ENCODE peak calls at places on chromosomes 7 and 10, in five cellular contexts. One of them, this sample, is unnamed.

GRCh38 chr7:1569833-1570632 is at the start of gene PSMG3:
- DNase-seq in H9: peak; percentile 75
- DNase-seq in H1: peak; percentile 75
- DNase-seq in IMR-90: peak; percentile 89
- DNase-seq in neuronal stem cell: peak; percentile 58
- DNase-seq in this sample: peak; percentile 85

GRCh38 chr7:18526368-18526878 is 30.9 kb downstream of the HDAC9 start:
- DNase-seq in H1: no peak
- DNase-seq in IMR-90: no peak
- DNase-seq in H9: no peak
- DNase-seq in neuronal stem cell: no peak
- DNase-seq in this sample: no peak

GRCh38 chr7:29924006-29924405 is 65.6 kb downstream of the SCRN1 start:
- DNase-seq in IMR-90: no peak
- DNase-seq in neuronal stem cell: no peak
- DNase-seq in H1: no peak
- DNase-seq in H9: no peak
- DNase-seq in this sample: no peak

GRCh38 chr10:7710446-7710845 is 7.3 kb downstream of the ITIH2 start:
- DNase-seq in H1: no peak
- DNase-seq in neuronal stem cell: no peak
- DNase-seq in H9: no peak
- DNase-seq in IMR-90: no peak
- DNase-seq in this sample: no peak

GRCh38 chr7:140364819-140365218 is 33.5 kb downstream of the SLC37A3 start:
- DNase-seq in neuronal stem cell: no peak
- DNase-seq in IMR-90: no peak
- DNase-seq in H1: no peak
- DNase-seq in H9: no peak
- DNase-seq in this sample: no peak

GRCh38 chr7:24827027-24827426 is 69.8 kb upstream of the GSDME start:
- DNase-seq in H1: no peak
- DNase-seq in H9: no peak
- DNase-seq in neuronal stem cell: no peak
- DNase-seq in IMR-90: no peak
- DNase-seq in this sample: no peak

GRCh38 chr7:41880107-41880506 is 177.2 kb upstream of the INHBA start:
- DNase-seq in H1: no peak
- DNase-seq in H9: no peak
- DNase-seq in neuronal stem cell: no peak
- DNase-seq in IMR-90: peak; percentile 92
- DNase-seq in this sample: peak; percentile 70

GRCh38 chr7:20508109-20508508 is 107.4 kb upstream of the ABCB5 start:
- DNase-seq in H9: no peak
- DNase-seq in neuronal stem cell: no peak
- DNase-seq in H1: no peak
- DNase-seq in IMR-90: no peak
- DNase-seq in this sample: no peak

GRCh38 chr10:1526427-1527055 is 210.8 kb downstream of the ADARB2 start:
- DNase-seq in neuronal stem cell: no peak
- DNase-seq in IMR-90: no peak
- DNase-seq in H1: no peak
- DNase-seq in H9: no peak
- DNase-seq in this sample: no peak

DNA sequence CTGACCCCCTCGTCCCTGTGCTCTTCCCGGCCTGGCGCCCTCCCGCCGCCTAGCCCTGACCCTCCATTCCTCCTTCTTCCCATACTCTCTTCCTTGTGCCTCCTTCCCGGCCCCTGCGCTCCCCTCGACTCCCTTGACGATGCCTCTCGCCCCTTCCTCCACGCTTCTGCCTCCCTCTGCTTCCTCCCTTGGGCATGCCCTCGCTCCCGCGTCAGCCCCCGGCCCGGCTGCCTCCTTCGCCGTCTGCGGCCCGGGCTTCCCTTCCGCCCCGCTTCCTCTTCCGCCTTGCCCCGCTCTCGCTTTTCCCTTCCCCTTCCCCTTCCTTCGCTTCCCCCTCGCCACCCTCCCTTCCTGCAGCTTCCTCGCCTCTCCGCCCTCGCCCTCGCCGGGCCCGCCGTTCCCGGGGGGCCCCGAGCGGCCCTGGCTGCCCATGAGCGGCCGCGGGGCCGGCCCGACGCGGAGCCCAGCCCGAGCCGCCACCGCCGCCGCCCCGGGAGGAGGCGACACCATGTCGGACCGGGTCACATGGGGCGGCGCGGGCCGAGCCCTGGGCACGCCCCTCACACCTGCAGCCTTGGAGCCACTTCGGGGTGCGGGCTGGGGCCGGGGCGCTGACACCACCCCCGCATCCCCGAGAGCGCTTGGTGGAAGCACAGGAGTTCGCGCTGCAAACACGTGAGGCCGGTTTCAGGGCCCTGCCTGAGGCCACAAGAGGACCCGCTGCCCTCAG is at the start of gene FBXW4:
- DNase-seq in IMR-90: peak; percentile 18
- DNase-seq in H9: peak; percentile 61
- DNase-seq in H1: peak; percentile 84
- DNase-seq in neuronal stem cell: peak; percentile 32
- DNase-seq in this sample: peak; percentile 45
- H3K23ac ChIP-seq in IMR-90: peak within 1 kb of the TSS; percentile 99
- H3K23ac ChIP-seq in H9: no peak within 1 kb of the TSS
- H3K23ac ChIP-seq in H1: no peak within 1 kb of the TSS
- H3K23ac ChIP-seq in neuronal stem cell: peak within 1 kb of the TSS; percentile 78
- H3K23ac ChIP-seq in this sample: no peak within 1 kb of the TSS

GRCh38 chr7:156642306-156643045 is 1.9 kb downstream of the RNF32 start:
- DNase-seq in H9: no peak
- DNase-seq in IMR-90: no peak
- DNase-seq in neuronal stem cell: no peak
- DNase-seq in H1: no peak
- DNase-seq in this sample: no peak

GRCh38 chr7:156640257-156640948 is at the start of gene RNF32:
- DNase-seq in H1: peak; percentile 99
- DNase-seq in neuronal stem cell: peak; percentile 93
- DNase-seq in IMR-90: peak; percentile 86
- DNase-seq in H9: peak; percentile 97
- DNase-seq in this sample: peak; percentile 86

GRCh38 chr7:156638443-156639077 is 2.0 kb upstream of the RNF32 start:
- DNase-seq in neuronal stem cell: no peak
- DNase-seq in H9: no peak
- DNase-seq in IMR-90: no peak
- DNase-seq in H1: no peak
- DNase-seq in this sample: no peak

GRCh38 chr7:156640949-156641485 is 443 bp downstream of the RNF32 start:
- DNase-seq in H9: no peak
- DNase-seq in IMR-90: peak; percentile 57
- DNase-seq in neuronal stem cell: no peak
- DNase-seq in H1: no peak
- DNase-seq in this sample: no peak

DNA sequence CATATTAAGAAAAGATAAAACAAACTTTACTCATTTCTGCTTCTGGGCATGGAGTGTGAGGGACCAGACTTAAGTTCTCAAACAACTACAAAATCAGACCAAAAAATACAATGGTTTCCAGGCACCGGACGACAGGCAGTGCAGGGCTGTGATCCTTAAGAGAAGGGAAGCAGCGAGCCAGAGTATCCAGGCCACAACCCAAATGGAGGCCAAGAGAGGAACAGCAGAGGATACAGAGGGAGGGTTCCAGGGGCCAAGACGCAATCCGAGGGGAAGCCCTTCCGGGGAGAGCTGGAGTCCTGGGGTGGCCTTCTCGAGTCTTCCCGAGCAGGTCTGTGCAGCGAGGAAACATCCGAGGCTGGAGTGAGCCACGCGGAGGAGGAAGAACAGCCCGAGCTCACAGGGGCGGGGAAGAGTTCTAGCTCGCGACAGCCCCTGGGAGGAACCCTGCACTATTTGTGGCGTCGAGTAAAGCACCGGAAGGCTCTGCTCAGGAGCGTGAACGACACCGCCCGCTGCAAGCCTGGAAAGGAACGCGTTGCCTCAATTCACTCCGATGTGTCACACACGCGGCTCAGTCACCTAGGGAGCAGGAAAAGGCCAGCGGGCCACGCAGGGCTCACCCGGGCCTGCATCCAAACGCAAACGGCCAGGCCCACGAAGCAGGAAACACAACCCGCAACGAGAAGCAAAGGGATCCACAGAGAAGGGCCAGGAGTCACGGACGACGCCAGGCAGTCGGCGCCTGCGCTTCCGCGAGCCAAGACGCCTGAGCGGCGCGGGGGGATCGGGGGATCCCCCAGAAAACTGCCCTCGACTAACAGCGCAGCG is 933 bp upstream of the RNF32 start:
- DNase-seq in H9: peak; percentile 45
- DNase-seq in H1: no peak
- DNase-seq in IMR-90: no peak
- DNase-seq in neuronal stem cell: no peak
- DNase-seq in this sample: no peak
- H3K14ac ChIP-seq in H9: peak overlapping the region; percentile 72
- H3K14ac ChIP-seq in H1: no peak overlapping the region
- H3K14ac ChIP-seq in IMR-90: peak overlapping the region; percentile 82
- H3K14ac ChIP-seq in neuronal stem cell: peak overlapping the region; percentile 39
- H3K14ac ChIP-seq in this sample: peak overlapping the region; percentile 6

DNA sequence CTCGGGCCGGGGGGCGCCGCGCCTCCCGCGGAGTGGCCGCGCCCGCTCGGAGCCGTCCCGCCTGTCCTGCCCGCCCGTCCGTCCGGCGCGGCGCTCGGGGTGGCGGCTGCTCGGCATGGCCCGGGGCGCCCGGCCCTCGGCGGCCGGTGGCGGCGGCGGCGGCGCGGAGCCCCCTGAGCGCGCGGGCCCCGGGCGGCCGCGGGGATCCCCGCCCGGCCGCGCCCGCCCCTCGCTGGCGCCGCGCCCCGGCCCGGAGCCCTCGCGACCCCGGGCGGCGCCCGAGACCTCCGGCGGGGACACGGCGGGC is 373 bp downstream of the SDK1 start:
- DNase-seq in H9: no peak
- DNase-seq in H1: no peak
- DNase-seq in neuronal stem cell: no peak
- DNase-seq in IMR-90: no peak
- DNase-seq in this sample: no peak
- H4K91ac ChIP-seq in H9: no peak overlapping the region
- H4K91ac ChIP-seq in H1: no peak overlapping the region
- H4K91ac ChIP-seq in neuronal stem cell: no peak overlapping the region
- H4K91ac ChIP-seq in IMR-90: no peak overlapping the region
- H4K91ac ChIP-seq in this sample: no peak overlapping the region

DNA sequence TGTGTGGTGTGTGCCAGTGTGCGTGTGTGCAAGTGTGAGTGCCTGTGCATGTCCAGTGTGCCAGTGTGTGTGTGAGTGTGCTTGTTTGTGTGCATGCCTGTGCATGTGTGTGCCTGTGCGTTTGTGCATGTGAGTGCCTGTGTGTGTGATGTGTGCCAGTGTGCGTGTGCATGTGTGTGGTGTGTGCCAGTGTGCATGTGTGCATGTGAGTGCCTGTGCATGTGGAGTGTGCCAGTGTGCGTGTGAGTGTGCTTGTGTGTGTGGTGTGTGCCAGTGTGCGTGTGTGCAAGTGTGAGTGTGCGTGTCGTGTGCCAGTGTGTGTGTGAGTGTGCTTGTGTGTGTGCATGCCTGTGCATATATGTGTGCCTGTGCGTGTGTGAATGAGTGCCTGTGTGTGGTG is 33.8 kb downstream of the ADGRA1 start:
- DNase-seq in neuronal stem cell: no peak
- DNase-seq in H1: no peak
- DNase-seq in IMR-90: no peak
- DNase-seq in H9: no peak
- DNase-seq in this sample: no peak
- H3K23ac ChIP-seq in neuronal stem cell: peak overlapping the region; percentile 94
- H3K23ac ChIP-seq in H1: peak overlapping the region; percentile 41
- H3K23ac ChIP-seq in IMR-90: no peak overlapping the region
- H3K23ac ChIP-seq in H9: peak overlapping the region; percentile 4
- H3K23ac ChIP-seq in this sample: no peak overlapping the region

GRCh38 chr7:22255834-22256233 is 101.1 kb downstream of the RAPGEF5 start:
- DNase-seq in IMR-90: no peak
- DNase-seq in H1: no peak
- DNase-seq in H9: no peak
- DNase-seq in neuronal stem cell: no peak
- DNase-seq in this sample: no peak
- H3K14ac ChIP-seq in IMR-90: no peak overlapping the region
- H3K14ac ChIP-seq in H1: no peak overlapping the region
- H3K14ac ChIP-seq in H9: no peak overlapping the region
- H3K14ac ChIP-seq in neuronal stem cell: no peak overlapping the region
- H3K14ac ChIP-seq in this sample: no peak overlapping the region

GRCh38 chr7:102318482-102318971 is 31.9 kb downstream of the SH2B2 start:
- DNase-seq in H1: no peak
- DNase-seq in neuronal stem cell: no peak
- DNase-seq in IMR-90: peak; percentile 46
- DNase-seq in H9: no peak
- DNase-seq in this sample: no peak
- H4K91ac ChIP-seq in H1: no peak overlapping the region
- H4K91ac ChIP-seq in neuronal stem cell: no peak overlapping the region
- H4K91ac ChIP-seq in IMR-90: no peak overlapping the region
- H4K91ac ChIP-seq in H9: no peak overlapping the region
- H4K91ac ChIP-seq in this sample: no peak overlapping the region

DNA sequence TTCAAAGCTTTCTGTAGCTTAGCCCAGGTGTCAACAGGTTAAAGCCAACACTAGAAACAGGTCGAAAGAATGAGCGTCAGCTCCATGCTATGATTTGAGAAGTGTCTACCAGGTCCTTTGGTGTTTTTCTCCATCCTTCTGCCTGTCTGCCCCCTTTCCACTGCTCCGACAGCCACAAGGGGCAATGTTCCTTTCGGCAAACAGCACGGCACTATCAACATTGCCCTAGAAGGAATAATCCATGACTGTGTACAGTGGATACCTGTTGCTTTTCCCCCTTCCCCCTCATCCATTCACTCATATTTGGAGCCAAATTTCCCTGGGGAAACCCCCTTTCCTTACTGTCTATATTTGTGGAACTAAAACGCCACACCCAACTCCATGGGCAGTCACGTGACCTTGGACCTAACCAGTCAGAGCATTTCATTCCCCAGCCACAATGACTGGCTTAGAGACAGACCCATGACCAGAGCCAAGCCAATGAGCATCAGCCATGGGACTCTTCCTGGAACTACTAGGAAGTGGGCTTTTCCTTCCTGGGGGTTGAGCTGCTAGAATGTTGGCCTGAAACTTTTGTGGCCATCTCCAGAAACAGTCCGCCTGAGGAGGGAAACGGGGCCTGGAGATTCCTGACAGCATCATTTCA is 51.5 kb downstream of the AFAP1L2 start:
- DNase-seq in H9: no peak
- DNase-seq in neuronal stem cell: no peak
- DNase-seq in IMR-90: no peak
- DNase-seq in H1: no peak
- DNase-seq in this sample: no peak
- H3K23ac ChIP-seq in H9: no peak overlapping the region
- H3K23ac ChIP-seq in neuronal stem cell: no peak overlapping the region
- H3K23ac ChIP-seq in IMR-90: no peak overlapping the region
- H3K23ac ChIP-seq in H1: no peak overlapping the region
- H3K23ac ChIP-seq in this sample: no peak overlapping the region

DNA sequence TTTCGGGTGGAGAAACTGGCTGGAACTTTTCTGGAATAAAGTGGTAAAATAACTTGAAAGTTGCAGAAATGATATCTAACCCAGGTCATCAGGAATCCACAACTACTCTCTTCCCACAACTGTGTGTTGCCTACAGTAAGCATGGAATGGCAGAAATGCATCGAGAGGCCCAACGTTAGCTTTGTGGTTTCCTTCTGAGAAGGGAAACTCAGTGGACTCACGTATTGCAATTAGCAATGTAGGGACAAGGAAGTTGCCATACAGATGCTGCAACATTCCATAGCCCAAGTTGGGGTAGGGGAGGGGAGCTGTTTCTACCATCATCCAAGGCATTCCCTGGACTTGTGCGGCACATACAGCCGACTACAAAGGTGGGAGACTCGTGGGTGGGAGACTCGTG is 1.9 kb downstream of the PON1 start:
- DNase-seq in H9: no peak
- DNase-seq in neuronal stem cell: no peak
- DNase-seq in H1: no peak
- DNase-seq in IMR-90: no peak
- DNase-seq in this sample: no peak
- H3K14ac ChIP-seq in H9: no peak overlapping the region
- H3K14ac ChIP-seq in neuronal stem cell: no peak overlapping the region
- H3K14ac ChIP-seq in H1: no peak overlapping the region
- H3K14ac ChIP-seq in IMR-90: no peak overlapping the region
- H3K14ac ChIP-seq in this sample: no peak overlapping the region